ENCODE peak calls at places on chromosomes 16 and 17, in ten cellular contexts. G is NCI-H460; X is NCI-H1436; N is brain microvascular endothelial cell; F is PC-3; L is T-helper 1 cell; T is GM12865; R is occipital lobe; D is NCI-H345; S is activated CD8-positive, alpha-beta T cell treated with anti-CD3 and anti-CD28 coated beads, Interleukin-2, amount 10 ng/mL, durations not matched to agents 7 days and 5 days. M is an unnamed sample.

GRCh38 chr16:86375370-86375769 is 135.0 kb upstream of the FOXF1 start:
- DNase-seq in G (no peak), X (no peak), N (peak; percentile 81), F (peak; percentile 5), L (no peak), T (no peak), R (no peak), D (no peak), S (no peak), M (no peak)

GRCh38 chr17:32497431-32498205 is 10.8 kb downstream of the CDK5R1 start:
- DNase-seq in G (no peak), X (no peak), N (no peak), F (peak; percentile 17), L (no peak), T (no peak), R (no peak), D (no peak), S (no peak), M (no peak)

GRCh38 chr17:21285164-21286065 is 904 bp downstream of the MAP2K3 start:
- DNase-seq in G (no peak), X (no peak), N (no peak), F (peak; percentile 55), L (no peak), T (peak; percentile 41), R (peak; percentile 43), D (no peak), S (peak; percentile 29), M (no peak)

GRCh38 chr17:82416264-82416663 is 1.9 kb upstream of the HEXD start:
- DNase-seq in G (no peak), X (no peak), N (no peak), F (no peak), L (no peak), T (no peak), R (no peak), D (no peak), S (no peak), M (no peak)

GRCh38 chr17:42111901-42112551 is 488 bp downstream of the DHX58 start:
- DNase-seq in G (no peak), X (peak; percentile 17), N (no peak), F (no peak), L (no peak), T (peak; percentile 46), R (peak; percentile 52), D (no peak), S (peak; percentile 49), M (no peak)

GRCh38 chr16:11972128-11972527 is 4.4 kb upstream of the SNX29 start:
- DNase-seq in G (no peak), X (no peak), N (no peak), F (peak; percentile 23), L (no peak), T (no peak), R (no peak), D (no peak), S (no peak), M (no peak)

GRCh38 chr17:2011421-2012371 is 13.4 kb downstream of the RTN4RL1 start:
- DNase-seq in G (no peak), X (no peak), N (no peak), F (peak; percentile 95), L (no peak), T (no peak), R (no peak), D (no peak), S (no peak), M (no peak)

GRCh38 chr16:66442502-66443268 is 15.6 kb downstream of the BEAN1 start:
- DNase-seq in G (no peak), X (no peak), N (no peak), F (no peak), L (no peak), T (no peak), R (no peak), D (no peak), S (no peak), M (no peak)

GRCh38 chr17:73091770-73092517 is 544 bp downstream of the SLC39A11 start:
- DNase-seq in G (no peak), X (no peak), N (no peak), F (peak; percentile 37), L (no peak), T (peak; percentile 33), R (no peak), D (peak; percentile 40), S (no peak), M (no peak)

GRCh38 chr16:82229800-82230619 is 60.0 kb upstream of the MPHOSPH6 start:
- DNase-seq in G (peak; percentile 55), X (peak; percentile 79), N (peak; percentile 55), F (peak; percentile 81), L (peak; percentile 15), T (peak; percentile 67), R (peak; percentile 21), D (peak; percentile 74), S (peak; percentile 72), M (peak; percentile 63)

GRCh38 chr16:50509521-50510341 is 38.5 kb upstream of the NKD1 start:
- DNase-seq in G (no peak), X (no peak), N (peak; percentile 24), F (peak; percentile 46), L (no peak), T (peak; percentile 48), R (no peak), D (peak; percentile 9), S (peak; percentile 45), M (peak; percentile 27)

GRCh38 chr17:75096082-75096625 is 8.4 kb downstream of the SLC16A5 start:
- DNase-seq in G (peak; percentile 94), X (no peak), N (peak; percentile 41), F (peak; percentile 99), L (no peak), T (no peak), R (peak; percentile 23), D (no peak), S (no peak), M (no peak)

GRCh38 chr17:32342603-32343325 is 791 bp upstream of the C17orf75 start:
- DNase-seq in G (no peak), X (no peak), N (no peak), F (no peak), L (no peak), T (no peak), R (no peak), D (no peak), S (no peak), M (no peak)

GRCh38 chr17:6023452-6023851 is 46.7 kb upstream of the WSCD1 start:
- DNase-seq in G (no peak), X (no peak), N (no peak), F (no peak), L (no peak), T (peak; percentile 25), R (no peak), D (no peak), S (no peak), M (no peak)

GRCh38 chr17:4584125-4584834 is at the start of gene SMTNL2:
- DNase-seq in G (no peak), X (no peak), N (no peak), F (no peak), L (no peak), T (no peak), R (no peak), D (no peak), S (no peak), M (no peak)

GRCh38 chr17:64682261-64683181 is 20.4 kb upstream of the SMURF2 start:
- DNase-seq in G (no peak), X (no peak), N (peak; percentile 85), F (peak; percentile 83), L (no peak), T (no peak), R (no peak), D (no peak), S (no peak), M (no peak)

GRCh38 chr17:1779571-1780074 is 17.8 kb downstream of the SERPINF1 start:
- DNase-seq in G (no peak), X (no peak), N (peak; percentile 94), F (peak; percentile 77), L (no peak), T (no peak), R (no peak), D (no peak), S (no peak), M (no peak)

GRCh38 chr16:23724438-23725131 is 11.6 kb upstream of the ERN2 start:
- DNase-seq in G (no peak), X (no peak), N (no peak), F (no peak), L (no peak), T (no peak), R (no peak), D (no peak), S (no peak), M (no peak)

GRCh38 chr17:41369713-41370112 is at the start of gene KRT33B:
- DNase-seq in G (no peak), X (no peak), N (no peak), F (no peak), L (no peak), T (no peak), R (no peak), D (no peak), S (no peak), M (no peak)

GRCh38 chr17:48439875-48440505 is 10.0 kb upstream of the SKAP1 start:
- DNase-seq in G (no peak), X (no peak), N (no peak), F (no peak), L (no peak), T (peak; percentile 66), R (no peak), D (no peak), S (peak; percentile 72), M (peak; percentile 51)

GRCh38 chr16:78069913-78070312 is 29.5 kb upstream of the WWOX start:
- DNase-seq in G (no peak), X (no peak), N (no peak), F (no peak), L (no peak), T (no peak), R (no peak), D (no peak), S (no peak), M (no peak)

GRCh38 chr17:27415090-27415795 is 41.0 kb upstream of the KSR1 start:
- DNase-seq in G (no peak), X (no peak), N (no peak), F (no peak), L (no peak), T (no peak), R (no peak), D (no peak), S (peak; percentile 23), M (no peak)

GRCh38 chr17:45342306-45342705 is 25.5 kb upstream of the MAP3K14 start:
- DNase-seq in G (no peak), X (no peak), N (no peak), F (no peak), L (no peak), T (no peak), R (no peak), D (no peak), S (no peak), M (no peak)

GRCh38 chr17:48322060-48322459 is 108.0 kb downstream of the SKAP1 start:
- DNase-seq in G (no peak), X (no peak), N (no peak), F (peak; percentile 52), L (no peak), T (no peak), R (no peak), D (no peak), S (no peak), M (no peak)

GRCh38 chr17:216625-217024 is 35.2 kb upstream of the DOC2B start:
- DNase-seq in G (no peak), X (no peak), N (no peak), F (no peak), L (no peak), T (no peak), R (no peak), D (no peak), S (no peak), M (no peak)

GRCh38 chr16:17510532-17510931 is 39.8 kb upstream of the XYLT1 start:
- DNase-seq in G (no peak), X (no peak), N (no peak), F (no peak), L (no peak), T (no peak), R (no peak), D (no peak), S (no peak), M (no peak)

GRCh38 chr17:78899361-78900260 is 3.4 kb downstream of the CEP295NL start:
- DNase-seq in G (no peak), X (no peak), N (no peak), F (no peak), L (no peak), T (no peak), R (peak; percentile 32), D (no peak), S (no peak), M (no peak)

GRCh38 chr16:35687071-35687470 is 2227.7 kb downstream of the TP53TG3F start:
- DNase-seq in G (no peak), X (no peak), N (no peak), F (no peak), L (no peak), T (no peak), R (no peak), D (no peak), S (no peak), M (no peak)